ENCODE peak calls at places on chromosome X, in five cellular contexts. Y is iPS DF 6.9, W is esophagus squamous epithelium, M is IMR-90, L is lung. B is an unnamed sample. For H3K4me1, the result is how much of the 10 kb centered on the place peaks cover.

GRCh38 chrX:134171661-134172587 is 65.1 kb upstream of the CCDC160 start:
- DNase-seq in Y (no peak), W (no peak), M (no peak), L (no peak), B (peak)

GRCh38 chrX:46573331-46573895 is at the start of gene CHST7:
- DNase-seq in Y (no peak), W (no peak), M (peak), L (peak), B (peak)

GRCh38 chrX:110108381-110108796 is 105.5 kb downstream of the TMEM164 start:
- DNase-seq in Y (no peak), W (no peak), M (peak), L (peak), B (no peak)

GRCh38 chrX:150683536-150684146 is 9.6 kb upstream of the MTMR1 start:
- DNase-seq in Y (no peak), W (no peak), M (peak), L (no peak), B (no peak)

GRCh38 chrX:118346258-118347094 is 570 bp downstream of the WDR44 start:
- DNase-seq in Y (no peak), W (peak), M (no peak), L (peak), B (peak)

GRCh38 chrX:135403374-135403773 is 18.4 kb upstream of the SMIM10L2A start:
- DNase-seq in Y (no peak), W (no peak), M (no peak), L (no peak), B (no peak)

GRCh38 chrX:109859673-109860072 is 126.6 kb upstream of the ACSL4 start:
- DNase-seq in Y (no peak), W (no peak), M (no peak), L (no peak), B (no peak)

GRCh38 chrX:46198858-46199257 is 346.4 kb downstream of the ZNF674 start:
- DNase-seq in Y (no peak), W (no peak), M (no peak), L (no peak), B (no peak)

GRCh38 chrX:1874899-1875298 is 260.0 kb downstream of the ASMT start:
- DNase-seq in Y (no peak), W (no peak), M (no peak), L (no peak), B (no peak)

GRCh38 chrX:154967603-154968002 is 54.9 kb downstream of the F8 start:
- DNase-seq in Y (no peak), W (no peak), M (peak), L (no peak), B (no peak)

GRCh38 chrX:72620550-72621145 is 48.0 kb upstream of the HDAC8 start:
- DNase-seq in Y (no peak), W (no peak), M (peak), L (no peak), B (peak)

GRCh38 chrX:12673487-12673886 is 117.7 kb upstream of the PRPS2 start:
- DNase-seq in Y (no peak), W (no peak), M (no peak), L (no peak), B (no peak)

GRCh38 chrX:35380808-35381700 is 417.1 kb upstream of the MAGEB16 start:
- DNase-seq in Y (no peak), W (no peak), M (peak), L (no peak), B (no peak)

GRCh38 chrX:10077425-10078188 is 79.2 kb upstream of the CLCN4 start:
- DNase-seq in Y (no peak), W (no peak), M (peak), L (no peak), B (no peak)

GRCh38 chrX:150227873-150228272 is 135.2 kb upstream of the MAMLD1 start:
- DNase-seq in Y (no peak), W (no peak), M (no peak), L (peak), B (no peak)

GRCh38 chrX:39840141-39841126 is 257.3 kb downstream of the BCOR start:
- DNase-seq in Y (no peak), W (no peak), M (no peak), L (no peak), B (no peak)

GRCh38 chrX:12329476-12329875 is 191.2 kb downstream of the FRMPD4 start:
- DNase-seq in Y (no peak), W (no peak), M (no peak), L (no peak), B (no peak)

GRCh38 chrX:13091111-13091765 is 46.8 kb upstream of the FAM9C start:
- DNase-seq in Y (no peak), W (no peak), M (no peak), L (no peak), B (no peak)

GRCh38 chrX:131861088-131861787 is 161.9 kb upstream of the STK26 start:
- DNase-seq in Y (no peak), W (no peak), M (no peak), L (no peak), B (no peak)

GRCh38 chrX:11757729-11758399 is at the start of gene MSL3:
- DNase-seq in Y (no peak), W (no peak), M (peak), L (peak), B (peak)

GRCh38 chrX:9466115-9466495 is 1.2 kb downstream of the TBL1X start:
- DNase-seq in Y (no peak), W (peak), M (peak), L (no peak), B (peak)

GRCh38 chrX:120741452-120741851 is 111.6 kb upstream of the C1GALT1C1 start:
- DNase-seq in Y (no peak), W (no peak), M (no peak), L (no peak), B (no peak)
- H3K27ac ChIP-seq in Y (no peak), W (no peak), M (no peak), L (no peak), B (no peak)

GRCh38 chrX:24203072-24203808 is 53.7 kb downstream of the ZFX start:
- DNase-seq in Y (no peak), W (no peak), M (no peak), L (no peak), B (no peak)
- H3K4me1 ChIP-seq in Y (under half), W (under half), M (under half), L (under half), B (half or more)

DNA sequence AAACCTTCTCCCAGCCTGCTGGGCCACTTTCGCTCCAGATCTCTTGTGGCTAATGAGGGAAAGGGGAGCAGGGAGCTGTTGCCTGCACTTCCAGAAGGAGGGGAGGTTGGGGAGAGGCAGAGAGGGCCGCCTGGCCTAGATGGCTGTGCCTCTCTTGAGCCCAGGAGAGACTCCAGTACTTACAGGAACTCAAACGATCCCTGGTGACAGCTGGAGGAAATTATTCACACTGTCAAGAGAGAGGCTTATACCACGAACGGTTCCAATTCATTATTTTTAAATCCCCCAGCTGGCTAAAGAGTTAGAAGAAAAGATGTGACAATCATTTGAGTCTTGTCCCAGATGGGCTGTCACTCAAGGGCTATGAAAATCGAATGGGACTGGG is 96.1 kb downstream of the PHKA2 start:
- DNase-seq in Y (no peak), W (no peak), M (no peak), L (no peak), B (no peak)
- H3K27ac ChIP-seq in Y (no peak), W (peak), M (no peak), L (peak), B (peak)

DNA sequence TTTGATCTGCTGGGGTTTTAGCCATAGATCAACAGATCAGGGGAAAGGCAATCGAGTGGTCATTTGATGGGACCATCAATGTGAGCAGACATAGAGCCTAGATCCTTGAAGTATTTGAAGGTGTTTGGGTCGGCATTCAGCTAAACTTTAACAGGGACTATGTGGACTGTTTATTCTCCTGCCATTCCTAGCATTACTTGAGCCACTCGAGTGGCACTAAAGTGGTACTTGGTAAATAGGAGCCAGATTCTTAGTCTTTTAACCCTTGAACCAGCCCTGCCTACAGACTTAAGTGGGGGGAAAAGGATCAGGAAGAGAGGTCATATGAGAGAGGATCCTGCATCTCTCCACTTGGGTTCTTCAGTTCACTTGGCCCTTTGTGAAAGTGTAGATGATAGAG is 3.8 kb downstream of the MSN start:
- DNase-seq in Y (no peak), W (no peak), M (no peak), L (peak), B (no peak)
- H3K4me1 ChIP-seq in Y (under half), W (half or more), M (under half), L (under half), B (under half)

DNA sequence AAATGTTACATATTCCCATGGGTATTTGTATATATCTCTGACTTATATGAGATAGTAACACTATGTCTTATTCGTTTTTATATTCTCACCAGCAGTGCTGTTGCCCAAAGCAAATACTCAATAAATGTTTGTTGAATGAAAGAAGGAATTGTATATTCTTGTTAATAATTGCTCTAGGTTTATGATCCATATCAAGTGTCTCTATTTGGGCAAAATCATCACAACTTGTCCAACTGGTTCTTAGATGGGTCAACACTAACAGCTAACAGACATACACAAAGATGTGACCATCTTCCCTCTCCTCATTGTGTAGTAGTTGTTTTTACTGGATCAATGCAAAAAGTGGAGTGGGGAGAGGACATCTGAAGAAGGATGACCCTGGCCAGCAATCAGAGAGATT is 6.6 kb upstream of the APLN start:
- DNase-seq in Y (no peak), W (no peak), M (no peak), L (no peak), B (no peak)
- H3K27ac ChIP-seq in Y (no peak), W (no peak), M (no peak), L (no peak), B (no peak)

DNA sequence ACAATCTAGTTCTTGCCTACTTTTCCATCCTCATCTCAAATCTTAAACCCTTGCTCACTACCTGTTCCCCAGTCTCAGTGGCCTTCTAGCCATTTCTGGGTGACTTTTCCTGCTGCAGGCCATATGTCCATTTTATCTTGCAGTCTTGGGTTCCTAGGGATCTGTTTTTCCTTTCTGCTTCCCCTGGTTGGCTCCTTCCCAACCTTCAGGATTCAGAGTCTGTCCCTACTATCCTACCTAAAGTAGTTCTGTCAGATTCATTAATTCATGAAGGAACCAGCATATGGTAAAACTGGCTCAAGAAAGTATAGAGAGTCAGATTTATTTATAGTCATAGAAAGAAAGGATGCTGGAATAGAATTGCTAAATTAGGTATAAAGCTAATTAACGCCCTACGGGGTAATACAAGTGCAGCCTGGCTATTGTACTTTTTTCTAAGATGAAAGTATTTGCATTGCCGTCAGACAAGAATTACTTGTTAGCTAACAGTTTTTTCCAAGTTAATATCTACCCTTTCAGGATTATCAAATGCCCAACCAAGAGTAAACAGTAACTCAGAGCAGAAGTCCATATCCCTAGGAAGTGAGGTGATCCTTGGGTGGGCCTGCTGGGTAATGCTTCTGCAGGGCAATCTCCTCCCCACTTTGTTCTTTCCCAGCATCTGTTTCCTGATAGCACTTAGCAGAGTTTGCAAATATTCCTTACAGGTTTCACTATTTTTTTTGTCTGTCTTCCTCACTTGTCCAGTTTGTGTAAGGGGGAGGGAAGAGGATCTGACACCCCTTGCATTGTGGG is 63.6 kb downstream of the REPS2 start:
- DNase-seq in Y (no peak), W (no peak), M (no peak), L (no peak), B (no peak)
- H3K4me1 ChIP-seq in Y (under half), W (under half), M (under half), L (under half), B (under half)